ENCODE peak calls at places on chromosomes 3 and 15, in eight cellular contexts. One of them, this sample, is unnamed.

GRCh38 chr3:86793786-86794185 is 197.2 kb downstream of the VGLL3 start:
- DNase-seq in GM12892: no peak
- DNase-seq in suprapubic skin: no peak
- DNase-seq in sigmoid colon: no peak
- DNase-seq in breast epithelium: peak; percentile 32
- DNase-seq in prostate gland: no peak
- DNase-seq in GM12891: no peak
- DNase-seq in GM12878: no peak
- DNase-seq in this sample: no peak

GRCh38 chr3:97871788-97872187 is 50.0 kb downstream of the CRYBG3 start:
- DNase-seq in GM12892: no peak
- DNase-seq in suprapubic skin: no peak
- DNase-seq in sigmoid colon: no peak
- DNase-seq in breast epithelium: no peak
- DNase-seq in prostate gland: no peak
- DNase-seq in GM12891: no peak
- DNase-seq in GM12878: no peak
- DNase-seq in this sample: no peak

GRCh38 chr15:32936283-32936918 is 218.6 kb downstream of the GREM1 start:
- DNase-seq in GM12892: no peak
- DNase-seq in suprapubic skin: no peak
- DNase-seq in sigmoid colon: no peak
- DNase-seq in breast epithelium: no peak
- DNase-seq in prostate gland: no peak
- DNase-seq in GM12891: no peak
- DNase-seq in GM12878: no peak
- DNase-seq in this sample: no peak

GRCh38 chr15:66476535-66476934 is 21.0 kb downstream of the SNAPC5 start:
- DNase-seq in GM12892: no peak
- DNase-seq in suprapubic skin: no peak
- DNase-seq in sigmoid colon: no peak
- DNase-seq in breast epithelium: no peak
- DNase-seq in prostate gland: no peak
- DNase-seq in GM12891: no peak
- DNase-seq in GM12878: no peak
- DNase-seq in this sample: no peak

GRCh38 chr15:47196057-47196456 is 521.2 kb upstream of the SEMA6D start:
- DNase-seq in GM12892: peak; percentile 8
- DNase-seq in suprapubic skin: peak; percentile 84
- DNase-seq in sigmoid colon: peak; percentile 89
- DNase-seq in breast epithelium: peak; percentile 67
- DNase-seq in prostate gland: peak; percentile 73
- DNase-seq in GM12891: no peak
- DNase-seq in GM12878: peak; percentile 13
- DNase-seq in this sample: peak; percentile 71

GRCh38 chr3:139480585-139480984 is 4.3 kb upstream of the RBP2 start:
- DNase-seq in GM12892: no peak
- DNase-seq in suprapubic skin: no peak
- DNase-seq in sigmoid colon: no peak
- DNase-seq in breast epithelium: no peak
- DNase-seq in prostate gland: no peak
- DNase-seq in GM12891: no peak
- DNase-seq in GM12878: no peak
- DNase-seq in this sample: peak; percentile 50

GRCh38 chr15:39499701-39500100 is 81.2 kb upstream of the THBS1 start:
- DNase-seq in GM12892: no peak
- DNase-seq in suprapubic skin: no peak
- DNase-seq in sigmoid colon: no peak
- DNase-seq in breast epithelium: no peak
- DNase-seq in prostate gland: no peak
- DNase-seq in GM12891: no peak
- DNase-seq in GM12878: no peak
- DNase-seq in this sample: no peak

GRCh38 chr3:52001443-52001974 is 5.8 kb upstream of the RPL29 start:
- DNase-seq in GM12892: peak; percentile 97
- DNase-seq in suprapubic skin: peak; percentile 87
- DNase-seq in sigmoid colon: peak; percentile 85
- DNase-seq in breast epithelium: peak; percentile 56
- DNase-seq in prostate gland: peak; percentile 61
- DNase-seq in GM12891: peak; percentile 93
- DNase-seq in GM12878: no peak
- DNase-seq in this sample: peak; percentile 87

GRCh38 chr3:187738400-187739124 is 6.7 kb downstream of the BCL6 start:
- DNase-seq in GM12892: peak; percentile 65
- DNase-seq in suprapubic skin: peak; percentile 93
- DNase-seq in sigmoid colon: peak; percentile 97
- DNase-seq in breast epithelium: peak; percentile 92
- DNase-seq in prostate gland: peak; percentile 87
- DNase-seq in GM12891: peak; percentile 65
- DNase-seq in GM12878: no peak
- DNase-seq in this sample: peak; percentile 92

GRCh38 chr15:64623347-64624024 is 151.9 kb downstream of the RBPMS2 start:
- DNase-seq in GM12892: no peak
- DNase-seq in suprapubic skin: no peak
- DNase-seq in sigmoid colon: no peak
- DNase-seq in breast epithelium: no peak
- DNase-seq in prostate gland: no peak
- DNase-seq in GM12891: no peak
- DNase-seq in GM12878: peak; percentile 54
- DNase-seq in this sample: no peak

GRCh38 chr3:14175383-14176037 is 2.9 kb downstream of the XPC start:
- DNase-seq in GM12892: no peak
- DNase-seq in suprapubic skin: no peak
- DNase-seq in sigmoid colon: no peak
- DNase-seq in breast epithelium: no peak
- DNase-seq in prostate gland: no peak
- DNase-seq in GM12891: no peak
- DNase-seq in GM12878: peak; percentile 48
- DNase-seq in this sample: no peak

GRCh38 chr15:100929641-100930042 is 10.5 kb downstream of the LRRK1 start:
- DNase-seq in GM12892: no peak
- DNase-seq in suprapubic skin: no peak
- DNase-seq in sigmoid colon: no peak
- DNase-seq in breast epithelium: no peak
- DNase-seq in prostate gland: peak; percentile 49
- DNase-seq in GM12891: no peak
- DNase-seq in GM12878: no peak
- DNase-seq in this sample: no peak

GRCh38 chr15:49696441-49696840 is 75.6 kb downstream of the DTWD1 start:
- DNase-seq in GM12892: no peak
- DNase-seq in suprapubic skin: no peak
- DNase-seq in sigmoid colon: no peak
- DNase-seq in breast epithelium: no peak
- DNase-seq in prostate gland: no peak
- DNase-seq in GM12891: no peak
- DNase-seq in GM12878: no peak
- DNase-seq in this sample: no peak

GRCh38 chr3:183385698-183386590 is 42.5 kb downstream of the MCF2L2 start:
- DNase-seq in GM12892: peak; percentile 13
- DNase-seq in suprapubic skin: no peak
- DNase-seq in sigmoid colon: no peak
- DNase-seq in breast epithelium: no peak
- DNase-seq in prostate gland: peak; percentile 64
- DNase-seq in GM12891: peak; percentile 15
- DNase-seq in GM12878: no peak
- DNase-seq in this sample: no peak

GRCh38 chr15:46857103-46857502 is 860.2 kb upstream of the SEMA6D start:
- DNase-seq in GM12892: no peak
- DNase-seq in suprapubic skin: no peak
- DNase-seq in sigmoid colon: no peak
- DNase-seq in breast epithelium: no peak
- DNase-seq in prostate gland: no peak
- DNase-seq in GM12891: no peak
- DNase-seq in GM12878: no peak
- DNase-seq in this sample: no peak

GRCh38 chr3:193982258-193982659 is 153.7 kb upstream of the HES1 start:
- DNase-seq in GM12892: no peak
- DNase-seq in suprapubic skin: peak; percentile 88
- DNase-seq in sigmoid colon: peak; percentile 81
- DNase-seq in breast epithelium: no peak
- DNase-seq in prostate gland: peak; percentile 37
- DNase-seq in GM12891: no peak
- DNase-seq in GM12878: no peak
- DNase-seq in this sample: peak; percentile 89

GRCh38 chr15:58521293-58521991 is 89.7 kb downstream of the LIPC start:
- DNase-seq in GM12892: no peak
- DNase-seq in suprapubic skin: no peak
- DNase-seq in sigmoid colon: no peak
- DNase-seq in breast epithelium: peak; percentile 72
- DNase-seq in prostate gland: peak; percentile 41
- DNase-seq in GM12891: no peak
- DNase-seq in GM12878: no peak
- DNase-seq in this sample: peak; percentile 81

GRCh38 chr3:184561329-184562145 is at the start of gene EPHB3:
- DNase-seq in GM12892: peak; percentile 93
- DNase-seq in suprapubic skin: peak; percentile 100
- DNase-seq in sigmoid colon: peak; percentile 100
- DNase-seq in breast epithelium: peak; percentile 99
- DNase-seq in prostate gland: peak; percentile 100
- DNase-seq in GM12891: peak; percentile 94
- DNase-seq in GM12878: peak; percentile 34
- DNase-seq in this sample: peak; percentile 99
- TF ChIP-seq POLR2AphosphoS5 in GM12892: no peak
- TF ChIP-seq POLR2AphosphoS5 in suprapubic skin: no peak
- TF ChIP-seq POLR2AphosphoS5 in sigmoid colon: peak; percentile 98
- TF ChIP-seq POLR2AphosphoS5 in breast epithelium: peak; percentile 77
- TF ChIP-seq POLR2AphosphoS5 in prostate gland: peak; percentile 96
- TF ChIP-seq POLR2AphosphoS5 in GM12891: no peak
- TF ChIP-seq POLR2AphosphoS5 in GM12878: no peak
- TF ChIP-seq POLR2AphosphoS5 in this sample: peak; percentile 91

DNA sequence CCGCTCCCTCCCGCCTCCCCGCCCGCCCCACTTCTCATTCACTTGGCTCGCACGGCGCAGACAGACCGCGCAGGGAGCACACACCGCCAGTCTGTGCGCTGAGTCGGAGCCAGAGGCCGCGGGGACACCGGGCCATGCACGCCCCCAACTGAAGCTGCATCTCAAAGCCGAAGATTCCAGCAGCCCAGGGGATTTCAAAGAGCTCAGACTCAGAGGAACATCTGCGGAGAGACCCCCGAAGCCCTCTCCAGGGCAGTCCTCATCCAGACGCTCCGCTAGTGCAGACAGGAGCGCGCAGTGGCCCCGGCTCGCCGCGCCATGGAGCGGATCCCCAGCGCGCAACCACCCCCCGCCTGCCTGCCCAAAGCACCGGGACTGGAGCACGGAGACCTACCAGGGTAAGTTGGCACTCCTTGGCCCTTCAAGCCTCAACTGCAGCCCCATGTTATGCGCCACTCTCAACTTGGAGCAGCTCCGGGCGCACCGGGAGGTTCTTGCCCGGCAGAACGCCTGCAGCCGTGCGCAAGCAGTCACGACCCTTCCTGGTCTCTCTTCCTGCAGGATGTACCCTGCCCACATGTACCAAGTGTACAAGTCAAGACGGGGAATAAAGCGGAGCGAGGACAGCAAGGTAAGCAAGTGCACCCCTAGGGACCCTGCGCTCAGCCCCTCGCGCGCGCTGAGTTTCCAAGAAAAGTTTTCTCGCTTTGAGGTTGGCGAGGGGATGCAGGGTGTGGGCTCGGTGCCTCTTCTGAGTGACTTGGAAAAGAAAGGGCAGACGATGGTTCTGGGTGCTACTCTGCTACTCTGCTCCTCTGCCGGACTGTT is at the start of gene BHLHE40:
- DNase-seq in GM12892: no peak
- DNase-seq in suprapubic skin: no peak
- DNase-seq in sigmoid colon: no peak
- DNase-seq in breast epithelium: peak; percentile 44
- DNase-seq in prostate gland: no peak
- DNase-seq in GM12891: no peak
- DNase-seq in GM12878: no peak
- DNase-seq in this sample: peak; percentile 94
- TF ChIP-seq POLR2A in GM12892: peak; percentile 89
- TF ChIP-seq POLR2A in suprapubic skin: no peak
- TF ChIP-seq POLR2A in sigmoid colon: peak; percentile 88
- TF ChIP-seq POLR2A in breast epithelium: peak; percentile 49
- TF ChIP-seq POLR2A in prostate gland: peak; percentile 84
- TF ChIP-seq POLR2A in GM12891: peak; percentile 86
- TF ChIP-seq POLR2A in GM12878: peak; percentile 89
- TF ChIP-seq POLR2A in this sample: no peak

DNA sequence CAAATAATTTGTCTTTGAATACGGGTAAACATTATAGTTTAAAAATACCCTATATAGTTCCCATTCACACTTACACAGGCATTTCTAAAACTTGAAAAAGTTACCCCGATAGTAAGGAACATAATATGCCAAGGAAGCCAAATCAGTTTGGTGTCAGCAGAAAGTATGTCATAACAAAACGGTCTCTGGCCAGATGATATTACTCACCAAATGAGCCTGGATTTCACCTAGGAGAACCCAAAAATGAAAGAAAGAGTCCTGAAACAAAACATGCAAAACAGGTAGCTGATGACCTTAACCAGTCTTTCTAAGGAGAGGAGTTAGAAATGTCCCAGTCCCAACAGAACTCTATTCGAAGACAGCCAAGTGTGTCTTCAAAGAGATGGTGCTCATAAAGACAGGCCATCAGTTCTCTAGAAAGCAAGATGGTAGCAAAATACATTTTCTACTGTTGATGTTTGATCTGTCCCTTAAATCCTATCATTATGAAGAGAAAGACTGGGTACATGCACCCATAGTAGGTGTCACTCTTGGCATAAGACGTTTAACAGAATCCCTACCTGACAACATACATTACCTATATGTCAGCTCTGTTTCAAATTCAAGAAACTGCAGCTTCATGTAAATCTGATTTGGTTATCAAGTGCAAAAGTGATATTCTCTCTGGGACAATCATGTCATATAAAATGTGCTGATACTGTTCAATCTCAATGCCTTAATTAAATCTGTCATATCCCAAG is 942.5 kb downstream of the ROBO1 start:
- DNase-seq in GM12892: no peak
- DNase-seq in suprapubic skin: no peak
- DNase-seq in sigmoid colon: no peak
- DNase-seq in breast epithelium: no peak
- DNase-seq in prostate gland: no peak
- DNase-seq in GM12891: no peak
- DNase-seq in GM12878: peak; percentile 52
- DNase-seq in this sample: no peak
- TF ChIP-seq POLR2AphosphoS5 in GM12892: no peak
- TF ChIP-seq POLR2AphosphoS5 in suprapubic skin: no peak
- TF ChIP-seq POLR2AphosphoS5 in sigmoid colon: no peak
- TF ChIP-seq POLR2AphosphoS5 in breast epithelium: no peak
- TF ChIP-seq POLR2AphosphoS5 in prostate gland: no peak
- TF ChIP-seq POLR2AphosphoS5 in GM12891: no peak
- TF ChIP-seq POLR2AphosphoS5 in GM12878: no peak
- TF ChIP-seq POLR2AphosphoS5 in this sample: no peak

DNA sequence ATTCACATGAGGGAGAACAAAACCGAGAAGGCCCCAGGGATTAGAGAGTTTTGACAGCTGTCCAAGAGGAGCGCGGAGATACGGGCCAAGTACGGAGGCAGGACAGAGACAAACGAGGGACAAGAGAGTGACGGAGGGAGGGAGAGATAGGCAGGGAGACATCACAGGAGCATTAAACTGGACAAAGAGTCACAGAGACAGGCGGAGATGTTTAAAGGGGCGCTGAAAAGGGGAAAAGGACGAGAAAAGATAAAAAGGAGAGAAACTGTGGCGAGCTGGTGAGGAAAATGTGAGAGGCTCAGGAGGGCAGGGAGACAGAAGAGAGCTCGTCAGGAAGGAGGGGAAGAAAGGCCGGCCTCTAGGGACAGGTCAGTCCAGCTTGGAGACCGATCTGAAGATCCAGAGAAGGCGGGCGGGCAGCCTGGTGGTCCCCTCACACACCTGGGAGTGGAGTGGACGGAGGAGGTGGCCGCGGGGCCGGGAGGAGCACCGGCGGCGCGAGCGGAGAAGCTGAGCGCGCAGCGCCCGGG is 40.5 kb upstream of the ROPN1 start:
- DNase-seq in GM12892: no peak
- DNase-seq in suprapubic skin: no peak
- DNase-seq in sigmoid colon: peak; percentile 73
- DNase-seq in breast epithelium: peak; percentile 67
- DNase-seq in prostate gland: no peak
- DNase-seq in GM12891: no peak
- DNase-seq in GM12878: no peak
- DNase-seq in this sample: no peak
- TF ChIP-seq POLR2A in GM12892: no peak
- TF ChIP-seq POLR2A in suprapubic skin: no peak
- TF ChIP-seq POLR2A in sigmoid colon: no peak
- TF ChIP-seq POLR2A in breast epithelium: no peak
- TF ChIP-seq POLR2A in prostate gland: no peak
- TF ChIP-seq POLR2A in GM12891: no peak
- TF ChIP-seq POLR2A in GM12878: no peak
- TF ChIP-seq POLR2A in this sample: no peak

This sample was measured in upper lobe of left lung.